ENCODE peak calls at places on chromosome 3, in five cellular contexts. S is A673; H is GM23248; X is upper lobe of right lung; K is CD4-positive, CD25-positive, alpha-beta regulatory T cell. Q is an unnamed sample.

GRCh38 chr3:48899298-48899697 is 616 bp upstream of the SLC25A20 start:
- DNase-seq in X (no peak), H (no peak), S (no peak), K (no peak), Q (no peak)

GRCh38 chr3:71258116-71258515 is 325.4 kb downstream of the FOXP1 start:
- DNase-seq in S (peak), K (no peak), X (no peak), H (peak), Q (no peak)

GRCh38 chr3:170792511-170792910 is 77.5 kb downstream of the RPL22L1 start:
- DNase-seq in K (no peak), S (no peak), X (no peak), H (no peak), Q (no peak)

GRCh38 chr3:176469694-176470205 is 727.5 kb downstream of the TBL1XR1 start:
- DNase-seq in H (peak), X (no peak), K (no peak), S (no peak), Q (no peak)

GRCh38 chr3:140243536-140243935 is 308.6 kb downstream of the CLSTN2 start:
- DNase-seq in H (no peak), K (no peak), X (no peak), S (no peak), Q (no peak)

GRCh38 chr3:124812291-124813265 is 74.6 kb downstream of the ITGB5 start:
- DNase-seq in H (peak), S (peak), K (no peak), X (no peak), Q (peak)

GRCh38 chr3:160921020-160921635 is 165.1 kb downstream of the PPM1L start:
- DNase-seq in X (no peak), K (no peak), S (peak), H (peak), Q (peak)

GRCh38 chr3:129504471-129505100 is 23.9 kb upstream of the RHO start:
- DNase-seq in K (no peak), H (no peak), X (no peak), S (no peak), Q (peak)

GRCh38 chr3:5231067-5231466 is 43.6 kb downstream of the EDEM1 start:
- DNase-seq in H (no peak), X (no peak), S (no peak), K (no peak), Q (no peak)

GRCh38 chr3:149282836-149283235 is 50.6 kb downstream of the TM4SF18 start:
- DNase-seq in S (no peak), K (no peak), X (no peak), H (no peak), Q (no peak)

GRCh38 chr3:122898298-122898697 is 103.4 kb downstream of the SLC49A4 start:
- DNase-seq in X (no peak), H (no peak), S (no peak), K (no peak), Q (no peak)

GRCh38 chr3:94063497-94064119 is 747 bp downstream of the NSUN3 start:
- DNase-seq in K (no peak), H (peak), S (peak), X (no peak), Q (no peak)

GRCh38 chr3:25430942-25431570 is 3.0 kb downstream of the RARB start:
- DNase-seq in K (no peak), S (no peak), X (no peak), H (no peak), Q (no peak)

GRCh38 chr3:107431298-107432012 is 54.2 kb downstream of the CCDC54 start:
- DNase-seq in H (peak), X (peak), S (peak), K (no peak), Q (peak)

GRCh38 chr3:175163686-175164085 is 304.6 kb downstream of the NAALADL2 start:
- DNase-seq in S (no peak), X (no peak), H (no peak), K (no peak), Q (no peak)

GRCh38 chr3:57890874-57891273 is 117.3 kb upstream of the FLNB start:
- DNase-seq in X (no peak), K (no peak), S (no peak), H (no peak), Q (no peak)

GRCh38 chr3:61632568-61633175 is 71.3 kb downstream of the PTPRG start:
- DNase-seq in K (no peak), X (no peak), S (peak), H (no peak), Q (no peak)

GRCh38 chr3:167030059-167030458 is 350.0 kb downstream of the ZBBX start:
- DNase-seq in K (no peak), X (no peak), S (no peak), H (no peak), Q (no peak)

GRCh38 chr3:131728898-131729297 is 226.1 kb upstream of the MRPL3 start:
- DNase-seq in S (no peak), K (no peak), X (no peak), H (peak), Q (no peak)

GRCh38 chr3:160686955-160687535 is 10.1 kb downstream of the ARL14 start:
- DNase-seq in S (peak), H (peak), K (no peak), X (no peak), Q (no peak)

GRCh38 chr3:64443553-64444331 is 218.5 kb upstream of the PRICKLE2 start:
- DNase-seq in S (peak), K (no peak), H (peak), X (no peak), Q (peak)

GRCh38 chr3:167716920-167717319 is 17.8 kb downstream of the PDCD10 start:
- DNase-seq in H (no peak), K (no peak), S (no peak), X (no peak), Q (no peak)

GRCh38 chr3:8052599-8053185 is 448.9 kb upstream of the LMCD1 start:
- DNase-seq in X (no peak), H (no peak), S (no peak), K (no peak), Q (peak)

GRCh38 chr3:42732196-42732828 is 29.7 kb upstream of the HHATL start:
- DNase-seq in X (no peak), H (no peak), S (no peak), K (no peak), Q (no peak)

GRCh38 chr3:61862614-61863289 is 301.4 kb downstream of the PTPRG start:
- DNase-seq in X (no peak), H (no peak), K (no peak), S (no peak), Q (no peak)

GRCh38 chr3:186849392-186849975 is 7.0 kb downstream of the ADIPOQ start:
- DNase-seq in S (peak), K (no peak), X (no peak), H (peak), Q (no peak)

GRCh38 chr3:112124901-112125607 is 8.0 kb downstream of the GCSAM start:
- DNase-seq in H (no peak), K (no peak), X (no peak), S (no peak), Q (no peak)

GRCh38 chr3:51269466-51269865 is 115.6 kb upstream of the MANF start:
- DNase-seq in K (no peak), H (peak), X (no peak), S (no peak), Q (no peak)

GRCh38 chr3:168034152-168034928 is 61.4 kb downstream of the GOLIM4 start:
- DNase-seq in X (no peak), H (peak), K (no peak), S (peak), Q (no peak)

GRCh38 chr3:24123596-24123995 is 178.5 kb downstream of the NR1D2 start:
- DNase-seq in K (no peak), S (peak), X (no peak), H (peak), Q (no peak)

GRCh38 chr3:127256138-127256537 is 31.7 kb downstream of the PRR20G start:
- DNase-seq in X (no peak), S (no peak), H (no peak), K (no peak), Q (no peak)

GRCh38 chr3:9035473-9035872 is 72.2 kb upstream of the RAD18 start:
- DNase-seq in H (no peak), K (no peak), X (no peak), S (no peak), Q (no peak)

GRCh38 chr3:195260286-195260905 is 10.6 kb downstream of the XXYLT1 start:
- DNase-seq in H (peak), X (no peak), S (peak), K (no peak), Q (peak)

GRCh38 chr3:127791221-127791913 is 30.9 kb downstream of the MGLL start:
- DNase-seq in K (no peak), X (no peak), H (peak), S (peak), Q (no peak)

DNA sequence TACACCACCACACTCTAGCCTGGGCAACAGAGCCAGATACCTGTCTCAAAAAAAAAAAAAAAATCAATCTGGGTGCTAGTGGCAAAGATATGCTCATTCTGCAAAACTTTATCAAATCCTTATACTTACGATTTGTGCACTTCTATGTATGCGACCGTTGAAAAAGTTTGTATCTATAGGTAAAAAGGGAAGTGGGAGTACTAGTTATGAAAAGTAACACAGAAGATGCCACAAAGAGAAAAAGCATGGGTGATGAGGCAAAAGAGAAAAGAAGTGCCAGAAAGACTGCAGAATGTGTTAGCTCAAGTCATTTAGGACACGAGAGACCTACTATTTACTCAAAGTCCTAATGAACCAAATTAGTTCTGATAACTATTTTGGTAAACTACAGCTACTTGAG is 407.8 kb downstream of the SHQ1 start:
- DNase-seq in X (no peak), S (no peak), K (no peak), H (no peak), Q (no peak)
- H3K4me3 ChIP-seq in X (no peak), S (no peak), K (no peak), H (no peak), Q (no peak)

DNA sequence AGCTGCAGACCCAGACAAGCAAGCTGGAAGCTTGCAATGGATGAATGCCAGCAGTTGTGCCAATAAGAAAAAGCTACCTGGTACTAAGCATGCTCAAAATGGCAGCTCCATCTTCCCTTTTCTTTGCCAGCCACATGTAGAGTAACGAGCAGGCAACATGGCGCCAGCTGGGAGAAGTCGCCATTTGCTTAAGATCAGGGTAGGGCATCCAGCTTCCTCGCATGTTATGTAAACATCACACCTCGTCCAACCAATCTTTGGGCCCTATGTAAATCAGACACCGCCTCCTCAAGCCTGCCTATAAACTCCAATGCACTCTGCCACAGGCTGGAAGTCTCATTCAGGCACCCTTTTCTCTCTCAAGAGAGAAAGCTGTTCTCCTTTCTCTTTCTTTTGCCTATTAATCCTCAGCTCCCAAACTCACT is 973.9 kb downstream of the FHIT start:
- DNase-seq in X (no peak), S (no peak), K (no peak), H (no peak), Q (no peak)
- H3K27ac ChIP-seq in X (no peak), S (no peak), K (no peak), H (no peak), Q (no peak)

GRCh38 chr3:169633789-169634188 is 29.7 kb downstream of the MECOM start:
- DNase-seq in H (no peak), S (no peak), X (no peak), K (no peak), Q (peak)
- H3K4me3 ChIP-seq in H (no peak), S (no peak), X (no peak), K (no peak), Q (no peak)

GRCh38 chr3:53072653-53073552 is 27.0 kb upstream of the SFMBT1 start:
- DNase-seq in H (peak), K (peak), S (peak), X (peak), Q (peak)

GRCh38 chr3:53074366-53074696 is 28.5 kb upstream of the SFMBT1 start:
- DNase-seq in S (no peak), K (no peak), H (no peak), X (peak), Q (no peak)

GRCh38 chr3:53074761-53075742 is 29.2 kb upstream of the SFMBT1 start:
- DNase-seq in S (no peak), X (peak), H (no peak), K (no peak), Q (no peak)

GRCh38 chr3:53071882-53072431 is 26.1 kb upstream of the SFMBT1 start:
- DNase-seq in X (no peak), S (no peak), K (no peak), H (no peak), Q (no peak)

DNA sequence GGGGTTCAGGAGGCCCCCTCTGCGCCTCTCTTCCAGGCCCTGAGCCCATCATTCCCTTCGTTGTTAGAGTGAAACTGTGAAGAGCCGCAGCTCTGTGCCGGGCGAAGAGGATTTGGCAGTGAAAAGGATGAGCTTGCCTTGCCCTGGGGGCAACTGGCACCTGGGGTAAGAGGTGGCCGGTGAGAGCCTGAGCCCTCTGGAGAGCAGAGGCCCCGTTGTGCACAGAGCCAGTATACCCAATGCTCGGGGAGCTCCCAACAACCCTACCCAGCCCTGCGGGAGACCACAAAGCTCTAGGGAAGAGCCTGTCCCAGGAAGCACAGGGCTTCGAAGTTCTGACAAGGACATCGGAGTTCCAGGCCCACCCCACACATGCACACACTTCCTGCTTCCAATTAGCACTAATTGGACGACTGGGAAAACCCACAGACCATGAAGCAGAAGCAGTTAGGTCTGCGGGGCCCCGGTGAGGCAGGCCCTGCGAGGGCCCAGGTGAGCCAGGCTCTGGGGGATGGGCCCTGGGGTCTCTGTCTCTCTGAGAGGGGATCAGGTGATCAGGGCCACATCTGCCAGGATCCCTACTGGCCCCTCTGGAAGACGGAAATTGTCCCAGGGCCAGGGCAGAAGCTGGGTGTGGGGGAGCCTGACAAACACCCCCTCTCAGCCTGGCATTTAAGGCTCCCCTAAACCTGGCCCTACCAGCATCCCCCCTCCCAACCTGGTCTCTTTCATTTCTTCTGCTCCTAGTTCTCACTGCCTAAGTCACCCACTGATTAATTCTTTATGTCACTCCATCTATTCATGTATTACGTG is 27.9 kb upstream of the SFMBT1 start:
- DNase-seq in H (no peak), K (no peak), S (no peak), X (peak), Q (no peak)
- H3K27ac ChIP-seq in H (no peak), K (peak), S (no peak), X (no peak), Q (no peak)

GRCh38 chr3:196726788-196727675 is 12.6 kb upstream of the PAK2 start:
- DNase-seq in X (no peak), H (peak), S (no peak), K (no peak), Q (no peak)
- H3K4me3 ChIP-seq in X (no peak), H (no peak), S (no peak), K (peak), Q (no peak)

DNA sequence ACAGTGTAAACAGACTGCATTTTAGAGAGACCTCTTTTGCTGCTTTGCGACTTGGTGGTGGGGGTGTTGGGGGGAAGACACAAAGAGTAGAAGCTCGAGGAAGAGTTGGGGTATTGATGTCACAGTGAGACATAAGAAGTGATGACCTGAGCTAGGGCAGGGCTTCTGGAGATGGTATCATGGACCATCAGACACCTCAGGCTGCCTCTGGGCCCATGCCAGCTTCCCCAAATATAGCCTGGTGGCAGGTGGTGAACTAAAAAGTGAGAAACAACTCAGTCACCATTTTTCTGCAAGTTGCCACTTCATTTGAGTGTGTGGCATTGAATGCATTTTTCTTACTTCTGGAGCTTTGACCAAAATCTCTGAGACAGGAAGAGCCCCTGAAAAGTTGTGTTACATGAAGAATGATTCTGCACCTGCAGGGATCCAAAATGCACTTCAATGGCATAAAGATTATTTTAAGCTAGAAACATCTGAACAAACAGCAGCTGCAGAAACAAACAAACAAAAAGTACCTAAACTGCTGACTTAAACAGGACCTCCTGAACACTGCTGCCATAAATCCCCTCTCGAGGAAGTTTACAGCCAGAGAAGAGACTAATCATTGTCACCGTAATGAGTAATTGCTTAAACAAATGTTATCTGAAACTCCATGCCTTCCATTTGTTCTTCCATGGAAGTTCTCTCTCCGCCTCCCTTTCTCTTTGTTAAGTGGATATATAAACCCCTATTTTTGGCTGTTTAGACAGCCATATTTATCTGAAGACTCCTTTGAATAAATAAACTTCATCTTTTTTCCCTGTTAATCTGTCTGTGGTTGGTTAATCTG is 15.2 kb upstream of the XIRP1 start:
- DNase-seq in K (no peak), H (no peak), S (no peak), X (no peak), Q (no peak)
- H3K27ac ChIP-seq in K (no peak), H (no peak), S (no peak), X (no peak), Q (no peak)

GRCh38 chr3:72447059-72447946 is 400.9 kb downstream of the SHQ1 start:
- DNase-seq in K (peak), H (peak), S (peak), X (peak), Q (peak)

GRCh38 chr3:72448375-72448823 is 399.8 kb downstream of the SHQ1 start:
- DNase-seq in X (no peak), K (no peak), H (no peak), S (no peak), Q (no peak)

GRCh38 chr3:72444642-72445223 is 403.5 kb downstream of the SHQ1 start:
- DNase-seq in H (peak), K (no peak), S (no peak), X (no peak), Q (no peak)

GRCh38 chr3:72445827-72446405 is 402.3 kb downstream of the SHQ1 start:
- DNase-seq in K (no peak), S (no peak), H (peak), X (no peak), Q (no peak)

GRCh38 chr3:72446406-72447058 is 401.7 kb downstream of the SHQ1 start:
- DNase-seq in K (peak), H (peak), X (no peak), S (peak), Q (no peak)
- H3K4me3 ChIP-seq in K (peak), H (peak), X (peak), S (peak), Q (peak)

GRCh38 chr3:14296352-14296751 is 106.1 kb upstream of the SLC6A6 start:
- DNase-seq in S (no peak), K (no peak), H (no peak), X (no peak), Q (no peak)

GRCh38 chr3:14297784-14298236 is 104.6 kb upstream of the SLC6A6 start:
- DNase-seq in X (no peak), H (peak), K (no peak), S (peak), Q (peak)

GRCh38 chr3:14298442-14298841 is 104.0 kb upstream of the SLC6A6 start:
- DNase-seq in S (no peak), H (no peak), X (no peak), K (no peak), Q (no peak)

GRCh38 chr3:14295777-14296176 is 106.6 kb upstream of the SLC6A6 start:
- DNase-seq in H (no peak), K (no peak), S (no peak), X (no peak), Q (no peak)

DNA sequence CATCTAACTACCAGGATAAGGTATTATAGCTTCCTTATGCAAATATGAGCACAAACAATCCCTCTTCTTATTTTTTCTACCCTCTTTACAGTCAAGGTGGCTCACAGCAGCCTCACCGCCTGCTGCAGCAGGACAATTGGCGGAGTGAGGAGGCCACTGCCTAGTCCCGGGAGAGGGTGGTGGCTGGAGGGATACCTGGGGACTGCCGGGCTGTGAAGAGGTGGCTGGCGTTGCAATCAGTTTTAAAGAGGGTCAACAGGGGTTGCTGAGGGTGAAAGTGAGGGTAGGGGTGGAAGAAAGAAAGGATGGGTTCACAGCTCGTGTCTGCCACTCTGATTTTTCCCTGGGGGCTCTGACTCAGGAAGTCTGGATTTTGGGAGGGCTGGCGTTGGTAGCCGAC is 105.1 kb upstream of the SLC6A6 start:
- DNase-seq in H (no peak), S (no peak), K (no peak), X (no peak), Q (no peak)
- H3K27ac ChIP-seq in H (no peak), S (no peak), K (no peak), X (no peak), Q (no peak)

Q was measured in right cardiac atrium.